ENCODE peak calls at places on chromosomes 1 and 21, in ten cellular contexts. G is endothelial cell; L is LHCN-M2; U is CD4-positive, alpha-beta memory T cell; C is C1 segment of cervical spinal cord; O is NCI-H1417 treated with DMSO at 0.1 percent for 48 hours; R is adipocyte; N is anterior cingulate cortex; T is fibroblast of pulmonary artery; I is stimulated activated CD4-positive, alpha-beta T cell treated with anti-CD3 and anti-CD28 coated beads, Interleukin-2, amount 100 ng/mL, for 24 hours. Z is an unnamed sample.

GRCh38 chr1:9606948-9607347 is 18.2 kb downstream of the TMEM201 start:
- DNase-seq in G (no peak), L (no peak), U (no peak), C (peak; percentile 75), O (no peak), R (no peak), N (peak; percentile 37), T (no peak), I (no peak), Z (no peak)

GRCh38 chr1:61070054-61070453 is 12.3 kb upstream of the NFIA start:
- DNase-seq in G (no peak), L (no peak), U (no peak), C (no peak), O (no peak), R (no peak), N (no peak), T (no peak), I (no peak), Z (no peak)

GRCh38 chr1:150150511-150151021 is 850 bp downstream of the PLEKHO1 start:
- DNase-seq in G (peak; percentile 43), L (peak; percentile 25), U (no peak), C (peak; percentile 48), O (no peak), R (peak; percentile 62), N (no peak), T (no peak), I (peak; percentile 39), Z (no peak)

GRCh38 chr21:35222021-35222420 is 172.9 kb upstream of the RUNX1 start:
- DNase-seq in G (no peak), L (no peak), U (peak; percentile 30), C (no peak), O (no peak), R (no peak), N (no peak), T (no peak), I (no peak), Z (no peak)

GRCh38 chr1:10779841-10780240 is 16.6 kb downstream of the CASZ1 start:
- DNase-seq in G (no peak), L (no peak), U (no peak), C (no peak), O (no peak), R (no peak), N (no peak), T (no peak), I (no peak), Z (no peak)

GRCh38 chr1:8017495-8018310 is 8.4 kb downstream of the ERRFI1 start:
- DNase-seq in G (no peak), L (no peak), U (no peak), C (no peak), O (no peak), R (peak; percentile 65), N (peak; percentile 12), T (no peak), I (no peak), Z (no peak)

GRCh38 chr1:149906561-149906960 is 7.2 kb downstream of the BOLA1 start:
- DNase-seq in G (no peak), L (no peak), U (no peak), C (no peak), O (no peak), R (no peak), N (no peak), T (no peak), I (no peak), Z (no peak)

GRCh38 chr1:2014726-2015382 is 4.3 kb upstream of the GABRD start:
- DNase-seq in G (no peak), L (no peak), U (no peak), C (peak; percentile 89), O (no peak), R (no peak), N (no peak), T (no peak), I (no peak), Z (no peak)

GRCh38 chr21:44365967-44366585 is 12.7 kb downstream of the TRPM2 start:
- DNase-seq in G (no peak), L (no peak), U (no peak), C (no peak), O (no peak), R (no peak), N (no peak), T (no peak), I (no peak), Z (no peak)

GRCh38 chr1:232978091-232978634 is 27.8 kb downstream of the NTPCR start:
- DNase-seq in G (no peak), L (no peak), U (peak; percentile 39), C (no peak), O (no peak), R (peak; percentile 60), N (no peak), T (peak; percentile 49), I (peak; percentile 11), Z (no peak)

GRCh38 chr1:97093742-97094141 is 372.2 kb downstream of the PTBP2 start:
- DNase-seq in G (no peak), L (no peak), U (no peak), C (no peak), O (no peak), R (peak; percentile 63), N (no peak), T (peak; percentile 85), I (no peak), Z (no peak)

GRCh38 chr1:91830242-91831131 is 55.5 kb downstream of the TGFBR3 start:
- DNase-seq in G (no peak), L (peak; percentile 95), U (no peak), C (no peak), O (no peak), R (peak; percentile 82), N (peak; percentile 10), T (peak; percentile 90), I (no peak), Z (no peak)

GRCh38 chr1:43881415-43881814 is 52.2 kb upstream of the ARTN start:
- DNase-seq in G (no peak), L (no peak), U (no peak), C (no peak), O (no peak), R (no peak), N (no peak), T (no peak), I (no peak), Z (no peak)

GRCh38 chr1:19033926-19034680 is 77.6 kb upstream of the IFFO2 start:
- DNase-seq in G (no peak), L (no peak), U (no peak), C (no peak), O (no peak), R (no peak), N (no peak), T (no peak), I (no peak), Z (no peak)

GRCh38 chr1:228007054-228007800 is 429 bp downstream of the WNT3A start:
- DNase-seq in G (no peak), L (no peak), U (no peak), C (no peak), O (no peak), R (peak; percentile 40), N (no peak), T (peak; percentile 9), I (no peak), Z (no peak)

GRCh38 chr1:13808729-13809131 is 108.7 kb downstream of the PRDM2 start:
- DNase-seq in G (no peak), L (peak; percentile 59), U (no peak), C (peak; percentile 30), O (no peak), R (peak; percentile 41), N (no peak), T (peak; percentile 55), I (no peak), Z (no peak)

GRCh38 chr1:206000641-206001339 is 2.4 kb downstream of the RAB7B start:
- DNase-seq in G (no peak), L (no peak), U (no peak), C (no peak), O (no peak), R (peak; percentile 33), N (no peak), T (no peak), I (peak; percentile 55), Z (no peak)

GRCh38 chr1:55476445-55477015 is 261.4 kb upstream of the USP24 start:
- DNase-seq in G (no peak), L (no peak), U (no peak), C (no peak), O (peak; percentile 3), R (peak; percentile 66), N (no peak), T (no peak), I (no peak), Z (no peak)

GRCh38 chr1:111904478-111905218 is 84.8 kb downstream of the KCND3 start:
- DNase-seq in G (no peak), L (peak; percentile 23), U (no peak), C (peak; percentile 72), O (peak; percentile 72), R (peak; percentile 2), N (no peak), T (no peak), I (peak; percentile 16), Z (no peak)

GRCh38 chr1:18805116-18805515 is 54.3 kb downstream of the TAS1R2 start:
- DNase-seq in G (no peak), L (peak; percentile 16), U (no peak), C (no peak), O (no peak), R (no peak), N (no peak), T (no peak), I (no peak), Z (no peak)

GRCh38 chr1:22127248-22127647 is 15.6 kb downstream of the WNT4 start:
- DNase-seq in G (no peak), L (no peak), U (no peak), C (no peak), O (no peak), R (no peak), N (no peak), T (no peak), I (no peak), Z (no peak)

GRCh38 chr1:58290685-58291372 is 255.7 kb downstream of the OMA1 start:
- DNase-seq in G (peak; percentile 70), L (no peak), U (no peak), C (no peak), O (no peak), R (peak; percentile 41), N (no peak), T (peak; percentile 31), I (no peak), Z (no peak)

GRCh38 chr1:65178235-65178634 is 30.2 kb downstream of the AK4 start:
- DNase-seq in G (no peak), L (no peak), U (no peak), C (no peak), O (no peak), R (no peak), N (no peak), T (no peak), I (no peak), Z (no peak)

GRCh38 chr1:161706483-161707347 is at the start of gene FCRLA:
- DNase-seq in G (no peak), L (peak; percentile 99), U (no peak), C (no peak), O (no peak), R (peak; percentile 74), N (no peak), T (peak; percentile 89), I (no peak), Z (no peak)

GRCh38 chr1:217660353-217661062 is 29.4 kb downstream of the SPATA17 start:
- DNase-seq in G (no peak), L (peak; percentile 93), U (no peak), C (no peak), O (no peak), R (peak; percentile 57), N (no peak), T (peak; percentile 66), I (no peak), Z (no peak)

GRCh38 chr1:112446411-112446810 is 50.4 kb downstream of the CTTNBP2NL start:
- DNase-seq in G (no peak), L (no peak), U (no peak), C (no peak), O (no peak), R (peak; percentile 28), N (no peak), T (no peak), I (no peak), Z (no peak)

GRCh38 chr1:27872802-27873665 is 690 bp downstream of the THEMIS2 start:
- DNase-seq in G (no peak), L (peak; percentile 49), U (peak; percentile 29), C (no peak), O (no peak), R (peak; percentile 28), N (no peak), T (peak; percentile 16), I (peak; percentile 54), Z (no peak)

GRCh38 chr1:94092210-94092613 is 28.7 kb downstream of the ABCA4 start:
- DNase-seq in G (peak; percentile 64), L (peak; percentile 18), U (no peak), C (peak; percentile 50), O (no peak), R (no peak), N (no peak), T (peak; percentile 81), I (no peak), Z (no peak)